ENCODE peak calls at places on chromosomes 13 and 19, in seven cellular contexts. Z is testis, W is HCT116, S is fibroblast of pulmonary artery, G is fibroblast of the aortic adventitia, K is left ventricle myocardium inferior, X is hepatocyte. Q is an unnamed sample.

GRCh38 chr13:80690208-80690607 is 349.3 kb upstream of the SPRY2 start:
- DNase-seq in Z (no peak), W (no peak), S (no peak), G (no peak), K (no peak), X (no peak), Q (no peak)

GRCh38 chr19:16722591-16722990 is 2.9 kb downstream of the NWD1 start:
- DNase-seq in Z (no peak), W (no peak), S (no peak), G (no peak), K (no peak), X (no peak), Q (no peak)

GRCh38 chr19:45059258-45059965 is 16.9 kb downstream of the ZNF296 start:
- DNase-seq in Z (peak), W (peak), S (peak), G (peak), K (peak), X (peak), Q (peak)

GRCh38 chr13:77751513-77752456 is 54.3 kb downstream of the SLAIN1 start:
- DNase-seq in Z (peak), W (peak), S (peak), G (peak), K (no peak), X (peak), Q (peak)

GRCh38 chr19:43432866-43433673 is 18.4 kb downstream of the TEX101 start:
- DNase-seq in Z (peak), W (peak), S (peak), G (peak), K (peak), X (peak), Q (no peak)

GRCh38 chr13:43261018-43261417 is 237.6 kb downstream of the DNAJC15 start:
- DNase-seq in Z (no peak), W (no peak), S (peak), G (peak), K (no peak), X (no peak), Q (no peak)

GRCh38 chr19:49362048-49362925 is at the start of gene TEAD2:
- DNase-seq in Z (peak), W (no peak), S (peak), G (peak), K (peak), X (peak), Q (no peak)

GRCh38 chr13:43251967-43252366 is 228.6 kb downstream of the DNAJC15 start:
- DNase-seq in Z (no peak), W (no peak), S (no peak), G (no peak), K (no peak), X (no peak), Q (no peak)

GRCh38 chr19:33102893-33103292 is 21.9 kb downstream of the GPATCH1 start:
- DNase-seq in Z (no peak), W (no peak), S (no peak), G (no peak), K (no peak), X (no peak), Q (no peak)

GRCh38 chr19:3670258-3670795 is 29.9 kb downstream of the PIP5K1C start:
- DNase-seq in Z (peak), W (no peak), S (peak), G (peak), K (peak), X (peak), Q (no peak)

GRCh38 chr19:919157-920050 is 2.3 kb downstream of the KISS1R start:
- DNase-seq in Z (no peak), W (no peak), S (no peak), G (no peak), K (no peak), X (peak), Q (no peak)

GRCh38 chr19:19540707-19541515 is 2.8 kb downstream of the CILP2 start:
- DNase-seq in Z (peak), W (peak), S (peak), G (no peak), K (no peak), X (peak), Q (no peak)

GRCh38 chr13:93991569-93991968 is 487.9 kb downstream of the DCT start:
- DNase-seq in Z (no peak), W (no peak), S (no peak), G (no peak), K (no peak), X (no peak), Q (no peak)

GRCh38 chr19:44005968-44006367 is 3.2 kb downstream of the ZNF230 start:
- DNase-seq in Z (no peak), W (no peak), S (peak), G (peak), K (no peak), X (no peak), Q (no peak)

GRCh38 chr19:17966497-17967257 is at the start of gene KCNN1:
- DNase-seq in Z (peak), W (no peak), S (no peak), G (no peak), K (no peak), X (peak), Q (no peak)

GRCh38 chr13:24196593-24197197 is 36.2 kb downstream of the SPATA13 start:
- DNase-seq in Z (no peak), W (no peak), S (no peak), G (no peak), K (no peak), X (no peak), Q (no peak)

GRCh38 chr13:92355213-92355612 is 871.4 kb upstream of the GPC6 start:
- DNase-seq in Z (peak), W (no peak), S (peak), G (peak), K (no peak), X (peak), Q (no peak)

GRCh38 chr19:5308471-5309437 is 31.9 kb downstream of the PTPRS start:
- DNase-seq in Z (peak), W (peak), S (peak), G (peak), K (peak), X (peak), Q (no peak)
- H3K4me3 ChIP-seq in Z (no peak), W (no peak), S (peak), G (peak), K (peak), X (no peak), Q (no peak)

DNA sequence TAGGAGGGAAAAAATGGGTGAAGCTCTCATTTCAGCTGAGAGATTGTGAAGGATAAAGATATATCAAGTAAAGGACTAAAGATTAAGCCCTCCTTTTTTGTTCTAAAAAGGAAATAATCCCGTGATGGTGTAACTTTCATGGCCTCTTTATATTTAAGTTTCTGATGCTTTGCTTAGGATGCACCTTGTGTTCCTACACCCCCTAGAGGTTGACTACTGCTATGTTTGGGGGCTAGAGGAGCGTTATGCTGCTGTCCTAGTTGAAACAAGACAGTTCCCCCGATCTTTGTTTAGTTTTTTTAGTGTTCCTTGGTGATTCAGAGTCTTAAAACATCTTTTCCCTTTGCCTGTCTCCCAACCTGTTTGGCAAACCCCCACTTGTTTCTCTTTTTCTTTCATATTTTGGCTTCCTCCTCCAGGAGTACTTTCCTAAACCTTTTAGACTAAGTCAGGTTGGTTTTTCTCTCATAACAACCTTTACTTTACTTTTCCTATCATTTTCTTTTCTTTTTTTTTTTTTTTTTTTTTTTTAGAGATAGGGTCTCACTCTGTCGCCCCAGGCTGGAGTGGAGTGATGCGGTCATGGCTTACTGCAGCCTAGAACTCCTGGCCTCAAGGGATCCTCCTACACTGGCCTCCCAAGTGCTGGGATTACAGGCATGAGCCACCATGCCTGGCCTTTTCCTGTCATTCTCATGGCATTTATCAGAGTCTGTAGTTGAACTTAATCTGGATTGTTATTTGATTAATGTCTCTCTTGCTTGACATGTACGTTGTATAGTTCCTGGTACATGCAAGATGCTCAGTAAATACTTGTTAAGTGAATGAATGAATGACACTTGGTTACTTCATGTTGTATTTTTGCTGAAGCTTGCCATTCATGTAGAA is 2.8 kb downstream of the UBA2 start:
- DNase-seq in Z (no peak), W (peak), S (peak), G (peak), K (no peak), X (peak), Q (peak)
- TF ChIP-seq CTCF in Z (no peak), W (no peak), S (peak), G (peak), K (peak), X (peak), Q (peak)

GRCh38 chr19:6743714-6744380 is 4.4 kb downstream of the TRIP10 start:
- DNase-seq in Z (no peak), W (no peak), S (peak), G (no peak), K (no peak), X (no peak), Q (no peak)

GRCh38 chr19:6740589-6741348 is 1.3 kb downstream of the TRIP10 start:
- DNase-seq in Z (peak), W (no peak), S (no peak), G (no peak), K (peak), X (peak), Q (no peak)

GRCh38 chr19:6745965-6746364 is 6.5 kb downstream of the TRIP10 start:
- DNase-seq in Z (no peak), W (no peak), S (no peak), G (no peak), K (no peak), X (no peak), Q (no peak)

GRCh38 chr19:6743071-6743470 is 3.6 kb downstream of the TRIP10 start:
- DNase-seq in Z (no peak), W (no peak), S (no peak), G (no peak), K (no peak), X (no peak), Q (no peak)

DNA sequence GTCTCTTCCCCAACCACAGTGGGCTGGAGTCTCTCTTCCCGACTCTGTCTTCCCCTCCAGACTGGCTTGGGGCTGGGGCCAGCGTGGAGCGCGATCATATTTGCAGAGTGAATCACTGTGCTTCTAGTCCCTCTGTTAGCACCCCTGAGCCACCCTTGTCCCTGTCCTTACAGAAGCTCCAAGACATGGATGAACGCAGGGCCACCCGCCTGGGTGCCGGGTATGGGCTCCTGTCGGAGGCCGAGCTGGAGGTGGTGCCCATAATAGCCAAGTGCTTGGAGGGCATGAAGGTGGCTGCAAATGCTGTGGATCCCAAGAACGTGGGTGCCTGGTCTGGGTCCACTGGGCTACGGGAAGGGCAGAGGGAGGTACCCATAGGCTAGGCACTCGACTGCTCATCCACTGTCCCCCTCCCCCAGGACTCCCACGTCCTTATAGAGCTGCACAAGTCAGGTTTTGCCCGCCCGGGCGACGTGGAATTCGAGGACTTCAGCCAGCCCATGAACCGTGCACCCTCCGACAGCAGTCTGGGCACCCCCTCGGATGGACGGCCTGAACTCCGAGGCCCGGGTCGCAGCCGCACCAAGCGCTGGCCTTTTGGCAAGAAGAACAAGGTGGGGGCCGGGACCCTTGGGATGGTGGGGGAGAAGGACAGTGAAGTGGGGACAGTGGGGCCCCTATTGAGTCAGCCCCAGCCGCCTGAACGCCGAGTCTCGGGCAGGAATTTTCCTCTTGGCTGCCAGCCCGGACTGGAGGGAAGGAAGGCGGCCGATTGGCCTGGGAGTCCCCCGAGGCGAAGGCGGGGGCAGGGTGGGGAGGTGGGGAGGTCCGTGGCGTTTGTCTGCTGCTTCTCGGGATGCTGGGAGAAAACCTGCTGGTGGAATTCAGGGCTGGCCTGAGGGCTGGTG is 5.2 kb downstream of the TRIP10 start:
- DNase-seq in Z (peak), W (no peak), S (peak), G (peak), K (peak), X (peak), Q (no peak)
- H3K4me3 ChIP-seq in Z (no peak), W (peak), S (peak), G (peak), K (peak), X (no peak), Q (peak)

DNA sequence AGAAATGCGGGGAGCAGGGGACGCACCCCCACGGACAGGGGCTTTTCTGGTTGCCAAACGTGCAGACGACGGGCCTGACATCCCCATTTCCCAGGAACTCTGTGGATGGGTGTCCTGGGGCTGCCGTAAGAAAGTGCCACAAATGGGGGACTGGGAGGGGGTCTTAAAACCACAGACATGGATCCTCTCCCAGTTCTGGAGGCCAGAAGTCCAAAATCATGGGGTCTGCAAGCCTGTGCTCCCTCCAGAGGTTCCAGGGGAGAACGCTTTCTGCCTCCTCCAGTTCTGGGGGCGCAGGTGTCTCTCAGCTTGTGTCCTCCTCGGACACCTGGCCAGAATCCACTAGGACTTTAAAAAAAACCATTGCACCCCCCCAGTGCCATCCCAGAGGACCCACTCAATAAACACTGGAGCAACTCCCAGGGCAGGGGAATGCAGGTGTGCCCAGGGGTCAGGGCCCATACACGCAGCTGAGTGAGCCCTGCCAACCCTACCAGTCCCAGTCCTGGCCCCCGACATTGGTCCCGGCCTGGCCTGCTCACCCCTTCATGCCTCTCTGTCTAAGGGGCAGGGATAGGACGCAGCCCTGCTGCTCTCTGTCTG is 103.9 kb downstream of the GADD45B start:
- DNase-seq in Z (no peak), W (no peak), S (no peak), G (no peak), K (no peak), X (no peak), Q (no peak)
- TF ChIP-seq CTCF in Z (no peak), W (no peak), S (no peak), G (no peak), K (peak), X (no peak), Q (no peak)

GRCh38 chr19:2119916-2120785 is 23.4 kb downstream of the IZUMO4 start:
- DNase-seq in Z (no peak), W (no peak), S (no peak), G (no peak), K (no peak), X (no peak), Q (no peak)
- H3K4me3 ChIP-seq in Z (no peak), W (no peak), S (no peak), G (no peak), K (no peak), X (no peak), Q (no peak)